ENCODE peak calls at places on chromosomes 1 and 21, in seven cellular contexts. One of them, this sample, is unnamed.
A peak's percentile ranks its signal among the peaks of the same experiment; 100 is the strongest.

GRCh38 chr1:207901041-207901653 is 9.8 kb downstream of the CD34 start:
- DNase-seq in left ventricle myocardium inferior: no peak
- DNase-seq in fibroblast of the aortic adventitia: no peak
- DNase-seq in foreskin fibroblast: no peak
- DNase-seq in NCI-H226: no peak
- DNase-seq in T-helper 1 cell: no peak
- DNase-seq in GDM1: no peak
- DNase-seq in this sample: no peak

GRCh38 chr21:16370176-16370575 is 640.4 kb downstream of the USP25 start:
- DNase-seq in left ventricle myocardium inferior: no peak
- DNase-seq in NCI-H226: no peak
- DNase-seq in foreskin fibroblast: no peak
- DNase-seq in T-helper 1 cell: no peak
- DNase-seq in fibroblast of the aortic adventitia: no peak
- DNase-seq in GDM1: no peak
- DNase-seq in this sample: no peak

GRCh38 chr1:100759188-100759587 is 39.6 kb downstream of the VCAM1 start:
- DNase-seq in GDM1: peak; percentile 10
- DNase-seq in left ventricle myocardium inferior: no peak
- DNase-seq in T-helper 1 cell: no peak
- DNase-seq in NCI-H226: no peak
- DNase-seq in fibroblast of the aortic adventitia: no peak
- DNase-seq in foreskin fibroblast: no peak
- DNase-seq in this sample: no peak

GRCh38 chr1:2544875-2545638 is 11.1 kb upstream of the TNFRSF14 start:
- DNase-seq in left ventricle myocardium inferior: no peak
- DNase-seq in GDM1: no peak
- DNase-seq in fibroblast of the aortic adventitia: no peak
- DNase-seq in foreskin fibroblast: no peak
- DNase-seq in T-helper 1 cell: no peak
- DNase-seq in NCI-H226: no peak
- DNase-seq in this sample: no peak

GRCh38 chr1:247407180-247407616 is 8.8 kb upstream of the NLRP3 start:
- DNase-seq in T-helper 1 cell: peak; percentile 73
- DNase-seq in fibroblast of the aortic adventitia: no peak
- DNase-seq in foreskin fibroblast: no peak
- DNase-seq in left ventricle myocardium inferior: peak; percentile 43
- DNase-seq in NCI-H226: no peak
- DNase-seq in GDM1: no peak
- DNase-seq in this sample: no peak

GRCh38 chr1:201145132-201145531 is 9.1 kb downstream of the TMEM9 start:
- DNase-seq in T-helper 1 cell: no peak
- DNase-seq in foreskin fibroblast: no peak
- DNase-seq in NCI-H226: no peak
- DNase-seq in left ventricle myocardium inferior: no peak
- DNase-seq in fibroblast of the aortic adventitia: no peak
- DNase-seq in GDM1: no peak
- DNase-seq in this sample: no peak

GRCh38 chr1:246631426-246631825 is 65.2 kb downstream of the CNST start:
- DNase-seq in NCI-H226: peak; percentile 29
- DNase-seq in fibroblast of the aortic adventitia: peak; percentile 57
- DNase-seq in GDM1: no peak
- DNase-seq in T-helper 1 cell: no peak
- DNase-seq in left ventricle myocardium inferior: no peak
- DNase-seq in foreskin fibroblast: peak; percentile 70
- DNase-seq in this sample: no peak

GRCh38 chr1:156401681-156402081 is 32.7 kb downstream of the RHBG start:
- DNase-seq in foreskin fibroblast: no peak
- DNase-seq in GDM1: no peak
- DNase-seq in NCI-H226: no peak
- DNase-seq in fibroblast of the aortic adventitia: no peak
- DNase-seq in left ventricle myocardium inferior: no peak
- DNase-seq in T-helper 1 cell: no peak
- DNase-seq in this sample: no peak

GRCh38 chr1:205924436-205924742 is 18.9 kb downstream of the SLC26A9 start:
- DNase-seq in T-helper 1 cell: no peak
- DNase-seq in foreskin fibroblast: no peak
- DNase-seq in fibroblast of the aortic adventitia: no peak
- DNase-seq in NCI-H226: no peak
- DNase-seq in GDM1: no peak
- DNase-seq in left ventricle myocardium inferior: no peak
- DNase-seq in this sample: no peak

GRCh38 chr1:209890606-209891330 is 47.2 kb upstream of the SYT14 start:
- DNase-seq in foreskin fibroblast: peak; percentile 46
- DNase-seq in GDM1: no peak
- DNase-seq in T-helper 1 cell: no peak
- DNase-seq in fibroblast of the aortic adventitia: no peak
- DNase-seq in left ventricle myocardium inferior: no peak
- DNase-seq in NCI-H226: peak; percentile 18
- DNase-seq in this sample: no peak